ENCODE peak calls at places on chromosomes 7 and 10, in four cellular contexts. One of them, this sample, is unnamed.

GRCh38 chr7:143345428-143345900 is 17.0 kb downstream of the FAM131B start:
- DNase-seq in cardiac muscle cell: peak
- DNase-seq in HFF-Myc: peak
- DNase-seq in Peyer's patch: peak
- DNase-seq in this sample: no peak

GRCh38 chr10:88243202-88243744 is 339.8 kb downstream of the RNLS start:
- DNase-seq in cardiac muscle cell: no peak
- DNase-seq in HFF-Myc: no peak
- DNase-seq in Peyer's patch: no peak
- DNase-seq in this sample: no peak

GRCh38 chr7:158251061-158251965 is 336.3 kb downstream of the PTPRN2 start:
- DNase-seq in cardiac muscle cell: no peak
- DNase-seq in HFF-Myc: no peak
- DNase-seq in Peyer's patch: no peak
- DNase-seq in this sample: no peak

GRCh38 chr10:48507933-48508830 is 96.7 kb downstream of the ARHGAP22 start:
- DNase-seq in cardiac muscle cell: no peak
- DNase-seq in HFF-Myc: no peak
- DNase-seq in Peyer's patch: no peak
- DNase-seq in this sample: no peak

GRCh38 chr7:158445421-158446175 is 142.0 kb downstream of the PTPRN2 start:
- DNase-seq in cardiac muscle cell: no peak
- DNase-seq in HFF-Myc: no peak
- DNase-seq in Peyer's patch: no peak
- DNase-seq in this sample: no peak

GRCh38 chr10:24920907-24921881 is 31.2 kb downstream of the PRTFDC1 start:
- DNase-seq in cardiac muscle cell: no peak
- DNase-seq in HFF-Myc: peak
- DNase-seq in Peyer's patch: no peak
- DNase-seq in this sample: peak

GRCh38 chr7:134480730-134481129 is 21.8 kb upstream of the AKR1B1 start:
- DNase-seq in cardiac muscle cell: peak
- DNase-seq in HFF-Myc: no peak
- DNase-seq in Peyer's patch: no peak
- DNase-seq in this sample: no peak

GRCh38 chr7:96855139-96855538 is 145.5 kb upstream of the SEM1 start:
- DNase-seq in cardiac muscle cell: no peak
- DNase-seq in HFF-Myc: no peak
- DNase-seq in Peyer's patch: no peak
- DNase-seq in this sample: no peak

GRCh38 chr10:133353988-133354605 is 3.7 kb downstream of the FUOM start:
- DNase-seq in cardiac muscle cell: no peak
- DNase-seq in HFF-Myc: no peak
- DNase-seq in Peyer's patch: no peak
- DNase-seq in this sample: no peak

GRCh38 chr10:122251459-122252255 is 19.4 kb upstream of the BTBD16 start:
- DNase-seq in cardiac muscle cell: no peak
- DNase-seq in HFF-Myc: no peak
- DNase-seq in Peyer's patch: no peak
- DNase-seq in this sample: no peak

GRCh38 chr7:71851776-71852548 is 560.2 kb downstream of the CALN1 start:
- DNase-seq in cardiac muscle cell: no peak
- DNase-seq in HFF-Myc: no peak
- DNase-seq in Peyer's patch: no peak
- DNase-seq in this sample: no peak

GRCh38 chr10:103284170-103284569 is 7.2 kb downstream of the INA start:
- DNase-seq in cardiac muscle cell: no peak
- DNase-seq in HFF-Myc: no peak
- DNase-seq in Peyer's patch: no peak
- DNase-seq in this sample: peak

GRCh38 chr10:91901784-91902677 is 7.3 kb downstream of the FGFBP3 start:
- DNase-seq in cardiac muscle cell: no peak
- DNase-seq in HFF-Myc: peak
- DNase-seq in Peyer's patch: no peak
- DNase-seq in this sample: peak

GRCh38 chr7:157792954-157793353 is 456.1 kb downstream of the DNAJB6 start:
- DNase-seq in cardiac muscle cell: no peak
- DNase-seq in HFF-Myc: no peak
- DNase-seq in Peyer's patch: no peak
- DNase-seq in this sample: no peak

GRCh38 chr10:103678104-103678526 is 177.3 kb downstream of the SH3PXD2A start:
- DNase-seq in cardiac muscle cell: no peak
- DNase-seq in HFF-Myc: peak
- DNase-seq in Peyer's patch: peak
- DNase-seq in this sample: peak

GRCh38 chr10:33661580-33662269 is 327.3 kb upstream of the NRP1 start:
- DNase-seq in cardiac muscle cell: no peak
- DNase-seq in HFF-Myc: peak
- DNase-seq in Peyer's patch: no peak
- DNase-seq in this sample: peak

GRCh38 chr10:96835826-96836365 is 3.8 kb downstream of the LCOR start:
- DNase-seq in cardiac muscle cell: no peak
- DNase-seq in HFF-Myc: no peak
- DNase-seq in Peyer's patch: no peak
- DNase-seq in this sample: no peak

GRCh38 chr10:92830478-92831389 is 17.6 kb upstream of the EXOC6 start:
- DNase-seq in cardiac muscle cell: no peak
- DNase-seq in HFF-Myc: no peak
- DNase-seq in Peyer's patch: no peak
- DNase-seq in this sample: no peak

GRCh38 chr10:35300063-35300699 is 36.1 kb upstream of the CCNY start:
- DNase-seq in cardiac muscle cell: no peak
- DNase-seq in HFF-Myc: peak
- DNase-seq in Peyer's patch: no peak
- DNase-seq in this sample: peak

GRCh38 chr7:85405503-85405902 is 218.6 kb upstream of the SEMA3D start:
- DNase-seq in cardiac muscle cell: no peak
- DNase-seq in HFF-Myc: no peak
- DNase-seq in Peyer's patch: no peak
- DNase-seq in this sample: no peak

GRCh38 chr7:155533120-155533826 is 13.1 kb downstream of the CNPY1 start:
- DNase-seq in cardiac muscle cell: peak
- DNase-seq in HFF-Myc: no peak
- DNase-seq in Peyer's patch: no peak
- DNase-seq in this sample: no peak

GRCh38 chr7:71343039-71343438 is 211.1 kb downstream of the GALNT17 start:
- DNase-seq in cardiac muscle cell: no peak
- DNase-seq in HFF-Myc: no peak
- DNase-seq in Peyer's patch: no peak
- DNase-seq in this sample: no peak

GRCh38 chr7:24764972-24765744 is 7.9 kb upstream of the GSDME start:
- DNase-seq in cardiac muscle cell: peak
- DNase-seq in HFF-Myc: no peak
- DNase-seq in Peyer's patch: no peak
- DNase-seq in this sample: no peak

GRCh38 chr10:12710594-12711343 is 290.7 kb downstream of the CCDC3 start:
- DNase-seq in cardiac muscle cell: peak
- DNase-seq in HFF-Myc: peak
- DNase-seq in Peyer's patch: peak
- DNase-seq in this sample: no peak

GRCh38 chr10:62083413-62083794 is 181.9 kb downstream of the ARID5B start:
- DNase-seq in cardiac muscle cell: no peak
- DNase-seq in HFF-Myc: no peak
- DNase-seq in Peyer's patch: no peak
- DNase-seq in this sample: no peak

GRCh38 chr7:92778972-92779371 is 57.4 kb downstream of the CDK6 start:
- DNase-seq in cardiac muscle cell: no peak
- DNase-seq in HFF-Myc: no peak
- DNase-seq in Peyer's patch: no peak
- DNase-seq in this sample: peak

GRCh38 chr10:26519803-26520202 is 81.7 kb downstream of the APBB1IP start:
- DNase-seq in cardiac muscle cell: no peak
- DNase-seq in HFF-Myc: no peak
- DNase-seq in Peyer's patch: no peak
- DNase-seq in this sample: no peak

GRCh38 chr10:84348860-84349259 is 20.5 kb downstream of the CCSER2 start:
- DNase-seq in cardiac muscle cell: no peak
- DNase-seq in HFF-Myc: no peak
- DNase-seq in Peyer's patch: no peak
- DNase-seq in this sample: peak

GRCh38 chr7:36838616-36839015 is 114.3 kb upstream of the AOAH start:
- DNase-seq in cardiac muscle cell: peak
- DNase-seq in HFF-Myc: no peak
- DNase-seq in Peyer's patch: no peak
- DNase-seq in this sample: no peak

GRCh38 chr7:36844374-36844773 is 120.1 kb upstream of the AOAH start:
- DNase-seq in cardiac muscle cell: no peak
- DNase-seq in HFF-Myc: no peak
- DNase-seq in Peyer's patch: no peak
- DNase-seq in this sample: no peak

DNA sequence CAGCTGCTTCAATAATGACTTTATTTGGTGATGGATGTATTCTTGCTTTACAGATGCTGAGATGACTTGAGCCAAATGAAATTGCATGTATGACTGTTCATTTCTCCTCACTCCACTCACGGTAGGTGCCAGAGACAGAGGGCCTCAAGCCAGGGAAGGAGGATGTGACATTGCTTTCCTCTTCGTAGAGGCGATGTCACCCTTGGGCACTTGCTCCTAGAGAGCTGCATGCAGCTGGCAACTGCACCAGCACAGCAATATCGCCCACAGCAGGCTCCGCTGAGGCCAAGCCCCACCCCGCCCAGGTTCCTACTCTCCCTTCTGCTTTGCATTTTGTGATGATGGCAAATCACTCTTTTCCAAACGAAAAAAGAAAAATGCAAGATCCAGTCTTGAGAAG is 116.6 kb upstream of the AOAH start:
- DNase-seq in cardiac muscle cell: no peak
- DNase-seq in HFF-Myc: no peak
- DNase-seq in Peyer's patch: no peak
- DNase-seq in this sample: no peak
- TF ChIP-seq CTCF in cardiac muscle cell: no peak
- TF ChIP-seq CTCF in HFF-Myc: no peak
- TF ChIP-seq CTCF in Peyer's patch: no peak
- TF ChIP-seq CTCF in this sample: no peak

GRCh38 chr7:45888185-45888992 is at the start of gene IGFBP1:
- DNase-seq in cardiac muscle cell: peak
- DNase-seq in HFF-Myc: no peak
- DNase-seq in Peyer's patch: no peak
- DNase-seq in this sample: no peak
- H3K4me3 ChIP-seq in cardiac muscle cell: peak
- H3K4me3 ChIP-seq in HFF-Myc: peak
- H3K4me3 ChIP-seq in Peyer's patch: peak
- H3K4me3 ChIP-seq in this sample: peak

DNA sequence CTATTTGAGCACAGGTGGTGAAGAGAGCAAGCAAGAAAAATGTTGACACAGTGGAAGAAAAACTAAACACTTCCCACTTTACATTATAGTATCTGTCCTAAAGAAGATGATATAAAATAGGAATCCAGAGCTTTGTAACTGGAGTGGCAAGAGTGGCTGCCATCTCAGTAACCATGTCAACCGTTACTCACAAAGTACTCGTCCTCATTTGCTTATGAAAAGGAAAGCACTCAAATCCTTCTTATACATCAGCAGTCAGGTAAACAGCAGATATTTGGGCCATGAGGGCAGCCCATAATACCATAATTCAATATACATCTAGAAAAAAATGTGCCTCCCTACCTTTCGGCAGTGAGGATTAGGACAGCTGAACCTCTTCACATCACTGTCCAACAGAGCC is 70.0 kb downstream of the RNF216 start:
- DNase-seq in cardiac muscle cell: no peak
- DNase-seq in HFF-Myc: no peak
- DNase-seq in Peyer's patch: no peak
- DNase-seq in this sample: no peak
- TF ChIP-seq CTCF in cardiac muscle cell: no peak
- TF ChIP-seq CTCF in HFF-Myc: no peak
- TF ChIP-seq CTCF in Peyer's patch: no peak
- TF ChIP-seq CTCF in this sample: no peak

GRCh38 chr10:101035314-101035713 is 4.3 kb downstream of the SFXN3 start:
- DNase-seq in cardiac muscle cell: no peak
- DNase-seq in HFF-Myc: no peak
- DNase-seq in Peyer's patch: no peak
- DNase-seq in this sample: no peak
- H3K4me3 ChIP-seq in cardiac muscle cell: no peak
- H3K4me3 ChIP-seq in HFF-Myc: no peak
- H3K4me3 ChIP-seq in Peyer's patch: no peak
- H3K4me3 ChIP-seq in this sample: no peak

GRCh38 chr10:59290448-59290847 is 71.9 kb downstream of the FAM13C start:
- DNase-seq in cardiac muscle cell: no peak
- DNase-seq in HFF-Myc: no peak
- DNase-seq in Peyer's patch: no peak
- DNase-seq in this sample: no peak
- TF ChIP-seq CTCF in cardiac muscle cell: no peak
- TF ChIP-seq CTCF in HFF-Myc: peak
- TF ChIP-seq CTCF in Peyer's patch: no peak
- TF ChIP-seq CTCF in this sample: no peak

GRCh38 chr7:29561271-29561670 is 2.4 kb upstream of the PRR15 start:
- DNase-seq in cardiac muscle cell: no peak
- DNase-seq in HFF-Myc: no peak
- DNase-seq in Peyer's patch: no peak
- DNase-seq in this sample: no peak

GRCh38 chr7:29556405-29557195 is 7.0 kb upstream of the PRR15 start:
- DNase-seq in cardiac muscle cell: no peak
- DNase-seq in HFF-Myc: no peak
- DNase-seq in Peyer's patch: no peak
- DNase-seq in this sample: no peak

GRCh38 chr7:29555061-29555460 is 8.6 kb upstream of the PRR15 start:
- DNase-seq in cardiac muscle cell: no peak
- DNase-seq in HFF-Myc: no peak
- DNase-seq in Peyer's patch: no peak
- DNase-seq in this sample: no peak

GRCh38 chr7:29562307-29562706 is 1.3 kb upstream of the PRR15 start:
- DNase-seq in cardiac muscle cell: no peak
- DNase-seq in HFF-Myc: no peak
- DNase-seq in Peyer's patch: no peak
- DNase-seq in this sample: no peak

DNA sequence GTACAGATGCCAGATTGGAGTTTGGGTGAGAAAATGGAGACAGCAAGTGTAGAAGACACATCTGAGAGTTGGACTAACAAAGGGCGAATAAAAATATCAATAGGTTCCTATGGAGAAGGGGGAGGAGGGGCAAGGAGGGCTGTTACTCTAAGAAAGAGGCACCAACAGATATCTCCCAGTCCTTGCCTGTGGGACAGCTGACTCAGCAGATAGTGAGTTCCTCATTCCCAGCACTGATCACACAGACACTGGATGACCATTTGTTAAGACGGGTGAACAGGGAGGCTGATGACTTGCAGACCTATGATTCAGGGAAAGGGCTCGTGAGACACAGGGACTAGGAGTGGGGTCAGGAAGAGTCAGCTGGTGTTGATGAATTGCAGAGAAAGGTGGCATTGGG is 5.7 kb upstream of the PRR15 start:
- DNase-seq in cardiac muscle cell: peak
- DNase-seq in HFF-Myc: no peak
- DNase-seq in Peyer's patch: no peak
- DNase-seq in this sample: no peak
- H3K4me3 ChIP-seq in cardiac muscle cell: no peak
- H3K4me3 ChIP-seq in HFF-Myc: no peak
- H3K4me3 ChIP-seq in Peyer's patch: no peak
- H3K4me3 ChIP-seq in this sample: no peak

This sample was measured in AG09309.